ENCODE peak calls at places on chromosomes 16 and 17, in seven cellular contexts. One of them, this sample, is unnamed.

GRCh38 chr17:74987418-74987908 is at the start of gene CDR2L:
- DNase-seq in upper lobe of right lung: peak; percentile 98
- DNase-seq in COR-L47: peak; percentile 89
- DNase-seq in left lung: peak; percentile 96
- DNase-seq in AML-193: peak; percentile 96
- DNase-seq in ascending aorta: peak; percentile 99
- DNase-seq in glomerular endothelial cell: peak; percentile 45
- DNase-seq in this sample: peak; percentile 75

GRCh38 chr17:59753522-59754467 is 46.3 kb downstream of the VMP1 start:
- DNase-seq in COR-L47: peak; percentile 54
- DNase-seq in AML-193: peak; percentile 93
- DNase-seq in upper lobe of right lung: no peak
- DNase-seq in left lung: no peak
- DNase-seq in glomerular endothelial cell: no peak
- DNase-seq in ascending aorta: no peak
- DNase-seq in this sample: peak; percentile 66

GRCh38 chr16:56932588-56933265 is 785 bp downstream of the HERPUD1 start:
- DNase-seq in COR-L47: peak; percentile 39
- DNase-seq in AML-193: peak; percentile 79
- DNase-seq in upper lobe of right lung: peak; percentile 93
- DNase-seq in left lung: peak; percentile 91
- DNase-seq in ascending aorta: peak; percentile 86
- DNase-seq in glomerular endothelial cell: peak; percentile 44
- DNase-seq in this sample: peak; percentile 56

GRCh38 chr17:57685499-57686132 is 59.5 kb downstream of the CCDC182 start:
- DNase-seq in glomerular endothelial cell: no peak
- DNase-seq in ascending aorta: no peak
- DNase-seq in AML-193: no peak
- DNase-seq in COR-L47: no peak
- DNase-seq in upper lobe of right lung: no peak
- DNase-seq in left lung: no peak
- DNase-seq in this sample: no peak

GRCh38 chr16:85798901-85799496 is 345 bp downstream of the EMC8 start:
- DNase-seq in COR-L47: no peak
- DNase-seq in ascending aorta: no peak
- DNase-seq in upper lobe of right lung: peak; percentile 75
- DNase-seq in glomerular endothelial cell: no peak
- DNase-seq in AML-193: no peak
- DNase-seq in left lung: peak; percentile 40
- DNase-seq in this sample: no peak

GRCh38 chr17:46820592-46821450 is 2.3 kb upstream of the WNT3 start:
- DNase-seq in upper lobe of right lung: no peak
- DNase-seq in COR-L47: no peak
- DNase-seq in AML-193: no peak
- DNase-seq in glomerular endothelial cell: no peak
- DNase-seq in left lung: no peak
- DNase-seq in ascending aorta: no peak
- DNase-seq in this sample: no peak

GRCh38 chr16:67661101-67661661 is 421 bp downstream of the PARD6A start:
- DNase-seq in AML-193: no peak
- DNase-seq in COR-L47: no peak
- DNase-seq in upper lobe of right lung: no peak
- DNase-seq in left lung: no peak
- DNase-seq in ascending aorta: no peak
- DNase-seq in glomerular endothelial cell: no peak
- DNase-seq in this sample: peak; percentile 50

GRCh38 chr17:39244016-39244599 is 18.4 kb upstream of the STAC2 start:
- DNase-seq in COR-L47: no peak
- DNase-seq in upper lobe of right lung: no peak
- DNase-seq in AML-193: no peak
- DNase-seq in ascending aorta: no peak
- DNase-seq in left lung: no peak
- DNase-seq in glomerular endothelial cell: no peak
- DNase-seq in this sample: no peak

GRCh38 chr17:34236341-34236892 is 18.7 kb upstream of the CCL2 start:
- DNase-seq in ascending aorta: no peak
- DNase-seq in glomerular endothelial cell: no peak
- DNase-seq in left lung: no peak
- DNase-seq in AML-193: peak; percentile 66
- DNase-seq in COR-L47: no peak
- DNase-seq in upper lobe of right lung: no peak
- DNase-seq in this sample: no peak

GRCh38 chr17:19239544-19239943 is 2.4 kb downstream of the EPN2 start:
- DNase-seq in left lung: peak; percentile 58
- DNase-seq in upper lobe of right lung: peak; percentile 60
- DNase-seq in AML-193: no peak
- DNase-seq in COR-L47: no peak
- DNase-seq in ascending aorta: no peak
- DNase-seq in glomerular endothelial cell: no peak
- DNase-seq in this sample: no peak

GRCh38 chr17:41627316-41628072 is 3.1 kb upstream of the KRT17 start:
- DNase-seq in AML-193: no peak
- DNase-seq in glomerular endothelial cell: no peak
- DNase-seq in ascending aorta: no peak
- DNase-seq in upper lobe of right lung: peak; percentile 60
- DNase-seq in COR-L47: no peak
- DNase-seq in left lung: no peak
- DNase-seq in this sample: no peak

GRCh38 chr16:88830250-88830649 is 18.5 kb upstream of the APRT start:
- DNase-seq in AML-193: no peak
- DNase-seq in glomerular endothelial cell: no peak
- DNase-seq in COR-L47: no peak
- DNase-seq in ascending aorta: no peak
- DNase-seq in left lung: no peak
- DNase-seq in upper lobe of right lung: no peak
- DNase-seq in this sample: no peak

GRCh38 chr16:81546781-81547180 is 102.2 kb downstream of the CMIP start:
- DNase-seq in COR-L47: no peak
- DNase-seq in glomerular endothelial cell: no peak
- DNase-seq in ascending aorta: no peak
- DNase-seq in AML-193: no peak
- DNase-seq in left lung: no peak
- DNase-seq in upper lobe of right lung: peak; percentile 40
- DNase-seq in this sample: no peak

GRCh38 chr16:78505544-78506371 is 406.3 kb downstream of the WWOX start:
- DNase-seq in ascending aorta: peak; percentile 78
- DNase-seq in COR-L47: no peak
- DNase-seq in upper lobe of right lung: peak; percentile 68
- DNase-seq in glomerular endothelial cell: no peak
- DNase-seq in left lung: peak; percentile 78
- DNase-seq in AML-193: no peak
- DNase-seq in this sample: no peak

GRCh38 chr17:77887464-77888241 is 70.8 kb upstream of the TNRC6C start:
- DNase-seq in AML-193: no peak
- DNase-seq in upper lobe of right lung: peak; percentile 91
- DNase-seq in left lung: peak; percentile 87
- DNase-seq in ascending aorta: peak; percentile 97
- DNase-seq in COR-L47: peak; percentile 39
- DNase-seq in glomerular endothelial cell: no peak
- DNase-seq in this sample: peak; percentile 36

GRCh38 chr16:20944861-20945390 is 44.4 kb downstream of the LYRM1 start:
- DNase-seq in glomerular endothelial cell: no peak
- DNase-seq in left lung: no peak
- DNase-seq in AML-193: no peak
- DNase-seq in upper lobe of right lung: no peak
- DNase-seq in COR-L47: no peak
- DNase-seq in ascending aorta: no peak
- DNase-seq in this sample: no peak

GRCh38 chr16:23408242-23409201 is 44.5 kb downstream of the COG7 start:
- DNase-seq in COR-L47: peak; percentile 15
- DNase-seq in glomerular endothelial cell: no peak
- DNase-seq in ascending aorta: no peak
- DNase-seq in left lung: no peak
- DNase-seq in AML-193: no peak
- DNase-seq in upper lobe of right lung: no peak
- DNase-seq in this sample: no peak

GRCh38 chr16:9091867-9092281 is 430 bp downstream of the HAPSTR1 start:
- DNase-seq in COR-L47: no peak
- DNase-seq in ascending aorta: peak; percentile 71
- DNase-seq in glomerular endothelial cell: no peak
- DNase-seq in AML-193: no peak
- DNase-seq in upper lobe of right lung: peak; percentile 83
- DNase-seq in left lung: peak; percentile 56
- DNase-seq in this sample: no peak

GRCh38 chr16:85091522-85091910 is 20.8 kb downstream of the CIBAR2 start:
- DNase-seq in AML-193: no peak
- DNase-seq in upper lobe of right lung: no peak
- DNase-seq in glomerular endothelial cell: no peak
- DNase-seq in left lung: no peak
- DNase-seq in COR-L47: no peak
- DNase-seq in ascending aorta: no peak
- DNase-seq in this sample: no peak

GRCh38 chr17:9221231-9222180 is 200.2 kb downstream of the NTN1 start:
- DNase-seq in left lung: no peak
- DNase-seq in ascending aorta: no peak
- DNase-seq in COR-L47: no peak
- DNase-seq in upper lobe of right lung: no peak
- DNase-seq in AML-193: no peak
- DNase-seq in glomerular endothelial cell: no peak
- DNase-seq in this sample: no peak

GRCh38 chr16:13920510-13920818 is 510 bp downstream of the ERCC4 start:
- DNase-seq in upper lobe of right lung: no peak
- DNase-seq in left lung: no peak
- DNase-seq in AML-193: no peak
- DNase-seq in COR-L47: no peak
- DNase-seq in glomerular endothelial cell: no peak
- DNase-seq in ascending aorta: no peak
- DNase-seq in this sample: no peak

This sample was measured in retinal pigment epithelial cell.